ENCODE peak calls at places on chromosomes 4 and X, in six cellular contexts. P is Panc1, Q is A549, L is AG10803, D is right lobe of liver, G is AG08396. C is an unnamed sample.

GRCh38 chr4:1050486-1051213 is 39.2 kb downstream of the FGFRL1 start:
- DNase-seq in P (no peak), G (no peak), D (no peak), Q (no peak), L (no peak), C (no peak)

GRCh38 chr4:165462009-165462408 is 83.2 kb downstream of the CPE start:
- DNase-seq in G (no peak), D (no peak), L (no peak), Q (no peak), P (no peak), C (no peak)

GRCh38 chr4:73653695-73654106 is 33.5 kb upstream of the RASSF6 start:
- DNase-seq in G (peak; percentile 59), D (peak; percentile 72), Q (peak; percentile 34), P (no peak), L (peak; percentile 54), C (no peak)

GRCh38 chrX:261858-262390 is 19.3 kb upstream of the PLCXD1 start:
- DNase-seq in G (no peak), Q (peak; percentile 27), P (no peak), D (peak; percentile 37), L (no peak), C (no peak)

GRCh38 chr4:10554694-10555093 is 97.5 kb upstream of the ZNF518B start:
- DNase-seq in P (peak; percentile 42), G (peak; percentile 45), Q (peak; percentile 8), D (peak; percentile 48), L (peak; percentile 50), C (peak; percentile 48)

GRCh38 chr4:1055721-1056590 is 44.5 kb downstream of the FGFRL1 start:
- DNase-seq in D (peak; percentile 42), G (no peak), L (peak; percentile 31), Q (no peak), P (no peak), C (no peak)

GRCh38 chr4:139229534-139230039 is 50.4 kb downstream of the MGARP start:
- DNase-seq in G (peak; percentile 25), P (no peak), Q (peak; percentile 29), D (no peak), L (peak; percentile 71), C (no peak)

GRCh38 chrX:25717122-25717521 is 421.0 kb upstream of the MAGEB18 start:
- DNase-seq in Q (no peak), L (no peak), P (no peak), D (no peak), G (no peak), C (no peak)

GRCh38 chr4:90904018-90904417 is 776.8 kb downstream of the CCSER1 start:
- DNase-seq in L (no peak), G (no peak), P (no peak), Q (no peak), D (no peak), C (no peak)

GRCh38 chrX:154399527-154400368 is 1.6 kb downstream of the RPL10 start:
- DNase-seq in Q (no peak), L (no peak), D (no peak), P (no peak), G (no peak), C (no peak)

GRCh38 chr4:107780665-107781064 is 44.1 kb upstream of the SGMS2 start:
- DNase-seq in G (no peak), P (no peak), Q (no peak), L (no peak), D (no peak), C (peak; percentile 30)

GRCh38 chr4:128338634-128339355 is 51.2 kb upstream of the PGRMC2 start:
- DNase-seq in G (peak; percentile 43), Q (no peak), D (no peak), L (peak; percentile 98), P (peak; percentile 12), C (no peak)

GRCh38 chr4:102593147-102593546 is 92.0 kb downstream of the NFKB1 start:
- DNase-seq in P (no peak), L (no peak), Q (no peak), D (no peak), G (no peak), C (no peak)

GRCh38 chr4:3816256-3816825 is 50.2 kb downstream of the ADRA2C start:
- DNase-seq in G (no peak), L (no peak), D (no peak), P (no peak), Q (no peak), C (no peak)

GRCh38 chrX:98523026-98523425 is 1639.3 kb downstream of the RPA4 start:
- DNase-seq in Q (no peak), G (no peak), D (no peak), L (no peak), P (no peak), C (no peak)

GRCh38 chr4:84483738-84484137 is 15.4 kb downstream of the NKX6-1 start:
- DNase-seq in G (no peak), P (no peak), L (no peak), D (no peak), Q (no peak), C (no peak)

GRCh38 chr4:145012841-145013240 is 85.2 kb downstream of the ANAPC10 start:
- DNase-seq in L (peak; percentile 43), Q (no peak), G (no peak), P (no peak), D (no peak), C (no peak)

GRCh38 chr4:95392886-95393285 is 155.9 kb downstream of the UNC5C start:
- DNase-seq in Q (no peak), L (no peak), D (no peak), G (no peak), P (no peak), C (no peak)

GRCh38 chr4:15400911-15401671 is 26.7 kb upstream of the C1QTNF7 start:
- DNase-seq in G (peak; percentile 72), D (no peak), L (peak; percentile 96), Q (no peak), P (no peak), C (no peak)

GRCh38 chr4:149823770-149824221 is 8.2 kb upstream of the IQCM start:
- DNase-seq in D (no peak), G (peak; percentile 47), L (peak; percentile 94), Q (peak; percentile 19), P (peak; percentile 33), C (no peak)

GRCh38 chr4:135564090-135564489 is 1362.5 kb upstream of the PABPC4L start:
- DNase-seq in P (no peak), D (no peak), L (no peak), G (no peak), Q (no peak), C (no peak)

GRCh38 chr4:185115827-185116232 is 27.2 kb upstream of the SLC25A4 start:
- DNase-seq in G (peak; percentile 74), P (no peak), L (peak; percentile 63), Q (no peak), D (peak; percentile 85), C (peak; percentile 34)

GRCh38 chrX:119677654-119677981 is 15.3 kb downstream of the SEPTIN6 start:
- DNase-seq in G (no peak), Q (no peak), D (no peak), L (no peak), P (no peak), C (no peak)

GRCh38 chrX:153919281-153919680 is 6.8 kb downstream of the ARHGAP4 start:
- DNase-seq in G (no peak), P (no peak), D (no peak), L (no peak), Q (no peak), C (no peak)

GRCh38 chrX:77698242-77698641 is 87.8 kb downstream of the ATRX start:
- DNase-seq in P (no peak), Q (no peak), G (no peak), L (no peak), D (no peak), C (no peak)

GRCh38 chr4:166091914-166092510 is 219.0 kb downstream of the TLL1 start:
- DNase-seq in Q (peak; percentile 1), L (peak; percentile 25), G (peak; percentile 18), D (no peak), P (peak; percentile 13), C (no peak)

C was measured in glutamatergic neuron.